ENCODE peak calls at places on chromosomes 3 and 15, in ten cellular contexts. U, Z, P, L, J, D, X, E, F and Y are unnamed samples.

GRCh38 chr3:151387443-151388241 is 3.1 kb upstream of the P2RY12 start:
- DNase-seq in U (no peak), Z (no peak), P (no peak), L (no peak), J (no peak), D (no peak), X (no peak), E (no peak), F (no peak), Y (no peak)

GRCh38 chr3:4670352-4670751 is 177.2 kb downstream of the ITPR1 start:
- DNase-seq in U (no peak), Z (no peak), P (no peak), L (no peak), J (no peak), D (no peak), X (no peak), E (no peak), F (peak; percentile 33), Y (no peak)

GRCh38 chr15:60553163-60553562 is 74.2 kb upstream of the ICE2 start:
- DNase-seq in U (no peak), Z (no peak), P (no peak), L (no peak), J (no peak), D (no peak), X (no peak), E (no peak), F (no peak), Y (no peak)

GRCh38 chr3:8445861-8446260 is 55.8 kb upstream of the LMCD1 start:
- DNase-seq in U (peak; percentile 93), Z (no peak), P (no peak), L (no peak), J (no peak), D (no peak), X (peak; percentile 96), E (no peak), F (no peak), Y (no peak)

GRCh38 chr3:12222765-12223485 is 64.2 kb upstream of the TIMP4 start:
- DNase-seq in U (peak; percentile 87), Z (no peak), P (no peak), L (no peak), J (no peak), D (no peak), X (no peak), E (no peak), F (peak; percentile 13), Y (no peak)

GRCh38 chr3:12973827-12974226 is 99.4 kb downstream of the IQSEC1 start:
- DNase-seq in U (no peak), Z (no peak), P (no peak), L (no peak), J (no peak), D (no peak), X (no peak), E (no peak), F (no peak), Y (no peak)

GRCh38 chr3:182364723-182365650 is 428.3 kb upstream of the ATP11B start:
- DNase-seq in U (no peak), Z (no peak), P (no peak), L (peak; percentile 99), J (no peak), D (no peak), X (no peak), E (no peak), F (no peak), Y (no peak)

GRCh38 chr15:40536501-40536900 is 28.3 kb downstream of the CCDC32 start:
- DNase-seq in U (peak; percentile 90), Z (no peak), P (no peak), L (no peak), J (no peak), D (no peak), X (no peak), E (no peak), F (no peak), Y (no peak)

GRCh38 chr15:50298340-50298739 is 32.8 kb upstream of the HDC start:
- DNase-seq in U (no peak), Z (no peak), P (no peak), L (no peak), J (no peak), D (no peak), X (no peak), E (no peak), F (no peak), Y (no peak)

GRCh38 chr3:129596194-129597086 is 10.0 kb downstream of the PLXND1 start:
- DNase-seq in U (peak; percentile 96), Z (peak; percentile 97), P (peak; percentile 66), L (peak; percentile 63), J (no peak), D (no peak), X (no peak), E (peak; percentile 67), F (peak; percentile 40), Y (peak; percentile 70)

GRCh38 chr15:50181206-50181982 is 602 bp upstream of the SLC27A2 start:
- DNase-seq in U (no peak), Z (no peak), P (no peak), L (peak; percentile 31), J (no peak), D (no peak), X (no peak), E (no peak), F (no peak), Y (peak; percentile 67)

GRCh38 chr3:22319446-22319845 is 568.4 kb upstream of the ZNF385D start:
- DNase-seq in U (no peak), Z (no peak), P (no peak), L (no peak), J (no peak), D (no peak), X (peak; percentile 15), E (no peak), F (no peak), Y (no peak)